ENCODE peak calls at places on chromosomes 1 and 21, in nine cellular contexts. N is ovary, S is A549, M is transverse colon, E is SK-N-SH, W is sigmoid colon, C is tibial nerve, T is K562, B is stomach. G is an unnamed sample.

GRCh38 chr1:210663730-210664573 is 335.2 kb downstream of the HHAT start:
- DNase-seq in E (peak), T (no peak), S (no peak), N (no peak), C (no peak), W (no peak), B (no peak), M (no peak), G (no peak)

GRCh38 chr1:154567386-154568164 is at the start of gene CHRNB2:
- DNase-seq in S (peak), E (peak), B (peak), N (peak), W (peak), T (peak), M (peak), C (peak), G (no peak)

GRCh38 chr1:221284028-221284427 is 404.8 kb downstream of the HLX start:
- DNase-seq in M (no peak), T (no peak), E (peak), S (no peak), N (no peak), W (no peak), B (no peak), C (no peak), G (no peak)

GRCh38 chr1:169487153-169487552 is 1.4 kb upstream of the SLC19A2 start:
- DNase-seq in E (no peak), N (no peak), B (no peak), W (no peak), M (no peak), S (no peak), T (no peak), C (no peak), G (no peak)

GRCh38 chr1:237684236-237684635 is 206.5 kb downstream of the ZP4 start:
- DNase-seq in E (no peak), W (no peak), B (no peak), M (no peak), T (no peak), C (no peak), N (no peak), S (peak), G (no peak)

GRCh38 chr1:84006574-84006973 is 7.6 kb upstream of the TTLL7 start:
- DNase-seq in E (no peak), C (no peak), M (no peak), S (no peak), B (no peak), W (no peak), N (no peak), T (no peak), G (no peak)

GRCh38 chr1:223364685-223365382 is 858 bp upstream of the SUSD4 start:
- DNase-seq in C (no peak), B (no peak), S (no peak), E (no peak), T (peak), W (no peak), M (no peak), N (peak), G (no peak)

GRCh38 chr21:35571910-35572309 is 488.4 kb downstream of the SETD4 start:
- DNase-seq in T (no peak), W (no peak), B (no peak), M (no peak), S (no peak), N (no peak), C (no peak), E (no peak), G (no peak)

GRCh38 chr1:176770066-176770465 is 307.1 kb downstream of the PAPPA2 start:
- DNase-seq in B (no peak), W (no peak), E (no peak), S (no peak), C (no peak), M (no peak), T (no peak), N (no peak), G (no peak)

GRCh38 chr1:219189021-219189824 is 15.5 kb downstream of the LYPLAL1 start:
- DNase-seq in S (no peak), T (peak), C (no peak), W (no peak), N (no peak), M (no peak), B (no peak), E (no peak), G (no peak)

GRCh38 chr1:16172964-16173446 is 17.1 kb upstream of the EPHA2 start:
- DNase-seq in E (no peak), C (no peak), B (peak), N (no peak), T (peak), W (no peak), S (peak), M (peak), G (no peak)

GRCh38 chr1:62336638-62337534 is 17.7 kb upstream of the KANK4 start:
- DNase-seq in M (no peak), S (no peak), C (no peak), E (no peak), T (no peak), N (no peak), W (no peak), B (no peak), G (no peak)

GRCh38 chr21:45310446-45310845 is 22.8 kb upstream of the POFUT2 start:
- DNase-seq in M (no peak), S (no peak), B (no peak), W (peak), T (no peak), N (peak), E (no peak), C (no peak), G (peak)

GRCh38 chr1:53633073-53633704 is 105.8 kb downstream of the GLIS1 start:
- DNase-seq in N (no peak), B (peak), M (no peak), C (no peak), W (no peak), T (no peak), E (no peak), S (no peak), G (no peak)

GRCh38 chr1:32991386-32991785 is 26.8 kb upstream of the RNF19B start:
- DNase-seq in E (no peak), N (no peak), T (no peak), C (no peak), S (peak), M (no peak), B (no peak), W (no peak), G (no peak)

GRCh38 chr1:56866656-56867055 is 12.1 kb downstream of the C8A start:
- DNase-seq in W (no peak), M (no peak), E (no peak), N (no peak), B (no peak), S (no peak), T (no peak), C (no peak), G (no peak)

GRCh38 chr1:61853545-61853944 is 111.3 kb downstream of the PATJ start:
- DNase-seq in S (no peak), B (no peak), T (no peak), E (peak), N (no peak), W (no peak), C (no peak), M (no peak), G (no peak)

GRCh38 chr1:54287176-54287650 is 87.2 kb downstream of the MRPL37 start:
- DNase-seq in C (peak), M (peak), B (peak), E (peak), T (peak), N (peak), S (peak), W (peak), G (peak)

GRCh38 chr1:248821101-248821500 is 4.6 kb downstream of the SH3BP5L start:
- DNase-seq in W (no peak), C (no peak), M (no peak), B (no peak), T (no peak), N (no peak), S (peak), E (peak), G (no peak)

GRCh38 chr1:214362188-214362882 is 81.4 kb downstream of the SMYD2 start:
- DNase-seq in C (no peak), W (no peak), N (no peak), E (no peak), B (no peak), T (peak), M (no peak), S (no peak), G (no peak)

GRCh38 chr21:43355925-43356289 is 71.0 kb downstream of the SIK1 start:
- DNase-seq in S (no peak), B (no peak), W (no peak), T (peak), C (no peak), N (no peak), E (no peak), M (no peak), G (no peak)

GRCh38 chr1:12617901-12618660 is at the start of gene DHRS3:
- DNase-seq in W (peak), C (peak), T (peak), M (peak), S (peak), E (peak), B (peak), N (peak), G (no peak)

GRCh38 chr1:248873993-248874671 is 15.2 kb upstream of the ZNF692 start:
- DNase-seq in B (peak), M (peak), S (peak), E (peak), C (peak), N (peak), W (peak), T (peak), G (peak)

GRCh38 chr1:246396322-246396721 is 110.8 kb downstream of the SMYD3 start:
- DNase-seq in T (no peak), W (no peak), M (no peak), B (no peak), S (no peak), E (no peak), N (no peak), C (no peak), G (no peak)

GRCh38 chr1:65020774-65021173 is 54.4 kb upstream of the JAK1 start:
- DNase-seq in B (no peak), M (no peak), E (no peak), W (no peak), S (peak), C (no peak), N (no peak), T (peak), G (no peak)

GRCh38 chr1:227428803-227429202 is 110.5 kb upstream of the CDC42BPA start:
- DNase-seq in B (peak), C (no peak), W (no peak), N (no peak), S (peak), M (peak), T (no peak), E (no peak), G (no peak)

GRCh38 chr1:8862528-8862927 is 16.0 kb downstream of the ENO1 start:
- DNase-seq in C (no peak), T (peak), N (no peak), B (no peak), E (peak), W (no peak), M (no peak), S (peak), G (no peak)

GRCh38 chr21:36699026-36699545 is at the start of gene SIM2:
- DNase-seq in B (peak), E (peak), T (peak), M (no peak), W (no peak), S (peak), N (no peak), C (no peak), G (no peak)

GRCh38 chr1:15803380-15803779 is 4.1 kb downstream of the UQCRHL start:
- DNase-seq in W (no peak), T (peak), N (no peak), M (no peak), S (peak), E (peak), B (no peak), C (no peak), G (no peak)

GRCh38 chr1:232172556-232172955 is 457.4 kb downstream of the SIPA1L2 start:
- DNase-seq in S (no peak), W (no peak), B (no peak), C (no peak), T (no peak), E (no peak), M (no peak), N (no peak), G (no peak)

GRCh38 chr21:29658934-29659203 is 280.9 kb downstream of the GRIK1 start:
- DNase-seq in S (no peak), M (no peak), W (no peak), C (no peak), T (no peak), E (no peak), N (no peak), B (no peak), G (no peak)

GRCh38 chr1:221458430-221459156 is 283.3 kb downstream of the DUSP10 start:
- DNase-seq in N (no peak), W (no peak), S (no peak), T (no peak), C (no peak), M (no peak), B (no peak), E (peak), G (no peak)

DNA sequence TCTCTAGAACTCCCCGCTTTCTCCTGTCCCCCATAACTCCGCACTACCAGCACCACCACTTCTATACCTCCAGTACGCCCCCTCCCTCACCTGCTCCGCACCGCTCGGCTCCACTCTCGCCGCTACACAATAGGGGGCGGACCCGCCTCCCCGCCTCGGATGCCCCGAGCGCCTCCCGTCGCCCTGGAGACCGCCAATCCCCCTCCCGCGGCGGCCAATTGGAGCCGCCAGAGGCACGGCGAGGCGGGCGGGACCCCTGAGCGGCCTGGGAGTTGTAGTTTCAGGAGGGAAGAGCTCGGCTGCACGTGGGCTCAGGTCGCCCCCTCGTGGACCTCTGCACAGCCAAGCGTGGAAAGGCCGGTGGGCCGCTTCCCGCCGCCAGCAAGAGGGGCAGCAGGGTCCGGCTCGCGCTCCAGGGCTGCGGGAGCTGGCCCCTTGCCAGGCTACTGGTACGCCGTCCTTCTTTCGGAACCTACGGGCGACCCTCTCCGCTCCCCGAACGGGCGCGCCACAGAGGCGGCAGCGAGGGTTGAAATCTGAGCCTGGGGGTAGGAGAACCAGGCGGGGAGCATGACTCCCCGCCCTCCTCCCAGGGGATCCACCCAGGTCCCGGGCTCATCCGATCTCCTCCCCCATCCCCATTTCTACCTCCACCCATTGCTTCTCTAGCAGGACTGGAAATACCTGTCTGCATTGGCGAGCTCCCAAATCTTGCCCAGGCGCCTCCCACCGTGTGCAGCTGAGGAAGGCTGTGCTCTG is at the start of gene IGSF9:
- DNase-seq in N (peak), E (peak), T (peak), W (peak), C (no peak), B (peak), M (peak), S (peak), G (peak)
- TF ChIP-seq EP300 in N (no peak), E (no peak), T (no peak), W (no peak), C (no peak), B (no peak), M (no peak), S (no peak), G (no peak)

GRCh38 chr1:40096646-40096976 is 441 bp downstream of the PPT1 start:
- DNase-seq in S (no peak), C (no peak), E (no peak), W (no peak), T (no peak), N (no peak), M (peak), B (no peak), G (no peak)

GRCh38 chr1:40094481-40095110 is 2.5 kb downstream of the PPT1 start:
- DNase-seq in M (no peak), T (no peak), E (no peak), S (no peak), C (no peak), N (no peak), B (no peak), W (no peak), G (no peak)

GRCh38 chr1:40092241-40092640 is 4.8 kb downstream of the PPT1 start:
- DNase-seq in C (no peak), M (no peak), B (no peak), W (no peak), S (no peak), N (no peak), T (no peak), E (no peak), G (no peak)

GRCh38 chr1:40092811-40093617 is 4.0 kb downstream of the PPT1 start:
- DNase-seq in W (no peak), B (no peak), T (no peak), M (no peak), E (no peak), S (no peak), N (no peak), C (no peak), G (no peak)

GRCh38 chr1:40096977-40097782 is at the start of gene PPT1:
- DNase-seq in M (peak), C (peak), S (peak), E (peak), W (peak), B (peak), N (peak), T (peak), G (peak)
- H3K27ac ChIP-seq in M (peak), C (peak), S (peak), E (peak), W (peak), B (peak), N (no peak), T (peak), G (peak)

GRCh38 chr1:7302126-7302525 is 469.0 kb upstream of the VAMP3 start:
- DNase-seq in W (no peak), C (no peak), B (no peak), M (no peak), S (no peak), E (no peak), T (no peak), N (no peak), G (no peak)

GRCh38 chr1:7300893-7301292 is 470.2 kb upstream of the VAMP3 start:
- DNase-seq in N (no peak), T (no peak), B (no peak), M (peak), W (no peak), S (peak), C (no peak), E (no peak), G (no peak)

GRCh38 chr1:7299994-7300393 is 471.1 kb upstream of the VAMP3 start:
- DNase-seq in M (no peak), C (no peak), S (peak), N (no peak), B (no peak), W (no peak), E (no peak), T (no peak), G (no peak)

GRCh38 chr1:7302873-7303272 is 468.2 kb upstream of the VAMP3 start:
- DNase-seq in C (no peak), B (no peak), M (no peak), E (peak), S (peak), N (no peak), W (no peak), T (no peak), G (peak)

GRCh38 chr1:7301346-7301993 is 469.6 kb upstream of the VAMP3 start:
- DNase-seq in S (peak), M (no peak), N (no peak), T (no peak), E (no peak), W (no peak), B (no peak), C (no peak), G (no peak)
- TF ChIP-seq EP300 in S (peak), M (no peak), N (no peak), T (no peak), E (no peak), W (no peak), B (no peak), C (no peak), G (no peak)

GRCh38 chr1:89637496-89637895 is 4.6 kb downstream of the LRRC8C start:
- DNase-seq in M (no peak), T (no peak), S (no peak), E (no peak), B (no peak), N (no peak), C (no peak), W (no peak), G (no peak)
- H3K27ac ChIP-seq in M (no peak), T (no peak), S (no peak), E (no peak), B (no peak), N (no peak), C (no peak), W (no peak), G (no peak)